ENCODE peak calls at places on chromosomes 16 and 17, in ten cellular contexts. H is ascending aorta, N is heart right ventricle, I is A549, Y is foreskin fibroblast, X is SK-N-SH, F is lower leg skin, B is fibroblast of lung, O is Caco-2, S is endodermal cell. J is an unnamed sample.

GRCh38 chr17:79126139-79126538 is 51.5 kb downstream of the ENGASE start:
- DNase-seq in H (no peak), N (no peak), I (no peak), Y (no peak), X (peak; percentile 87), F (no peak), B (no peak), O (peak; percentile 41), S (peak; percentile 81), J (peak; percentile 62)

GRCh38 chr16:820730-821129 is 20.2 kb upstream of the GNG13 start:
- DNase-seq in H (no peak), N (no peak), I (no peak), Y (no peak), X (no peak), F (no peak), B (no peak), O (no peak), S (no peak), J (no peak)

GRCh38 chr17:63537001-63537400 is 13.3 kb upstream of the DCAF7 start:
- DNase-seq in H (no peak), N (no peak), I (no peak), Y (no peak), X (peak; percentile 54), F (no peak), B (no peak), O (no peak), S (no peak), J (no peak)

GRCh38 chr16:29744541-29745101 is 1.2 kb downstream of the C16orf54 start:
- DNase-seq in H (no peak), N (no peak), I (no peak), Y (no peak), X (no peak), F (no peak), B (no peak), O (no peak), S (no peak), J (no peak)

GRCh38 chr17:15883617-15884111 is 61.3 kb upstream of the ADORA2B start:
- DNase-seq in H (no peak), N (no peak), I (peak; percentile 58), Y (peak; percentile 73), X (no peak), F (no peak), B (peak; percentile 85), O (no peak), S (no peak), J (no peak)

GRCh38 chr17:79789943-79790804 is 6.7 kb downstream of the CBX8 start:
- DNase-seq in H (no peak), N (peak; percentile 55), I (peak; percentile 58), Y (peak; percentile 64), X (peak; percentile 55), F (no peak), B (no peak), O (no peak), S (peak; percentile 91), J (peak; percentile 81)

GRCh38 chr16:14501331-14502255 is 128.5 kb downstream of the PARN start:
- DNase-seq in H (peak; percentile 66), N (peak; percentile 83), I (peak; percentile 95), Y (peak; percentile 97), X (peak; percentile 42), F (peak; percentile 97), B (peak; percentile 98), O (peak; percentile 17), S (peak; percentile 88), J (peak; percentile 80)

GRCh38 chr16:53892155-53892554 is 188.2 kb downstream of the FTO start:
- DNase-seq in H (no peak), N (no peak), I (peak; percentile 62), Y (peak; percentile 82), X (peak; percentile 40), F (no peak), B (peak; percentile 67), O (peak; percentile 82), S (peak; percentile 81), J (peak; percentile 42)

GRCh38 chr16:88839026-88839529 is 17.7 kb downstream of the GALNS start:
- DNase-seq in H (no peak), N (no peak), I (peak; percentile 58), Y (no peak), X (peak; percentile 52), F (no peak), B (no peak), O (peak; percentile 39), S (no peak), J (no peak)

DNA sequence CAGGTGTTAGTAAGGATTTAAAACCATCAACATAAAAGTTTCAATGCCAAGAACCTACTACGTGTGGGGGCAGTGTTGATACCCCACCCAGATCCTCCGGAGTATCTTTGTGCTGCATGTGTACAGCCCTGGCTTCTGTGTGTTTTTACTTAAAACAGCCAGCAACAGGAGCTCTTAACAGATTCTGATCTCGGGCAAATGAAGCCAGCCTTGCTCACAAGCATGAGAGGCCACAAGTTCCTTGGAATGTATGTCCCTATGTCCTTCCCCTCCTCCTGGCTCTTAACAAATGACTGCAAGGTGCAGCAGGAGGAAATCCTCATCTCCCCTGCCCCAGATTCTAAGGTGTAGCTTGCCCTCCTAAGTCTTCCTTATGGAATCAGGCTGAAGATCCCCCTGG is 139.4 kb upstream of the NUDT7 start:
- DNase-seq in H (no peak), N (no peak), I (no peak), Y (no peak), X (no peak), F (no peak), B (no peak), O (no peak), S (no peak), J (no peak)
- TF ChIP-seq CTCF in H (no peak), N (no peak), I (no peak), Y (no peak), X (no peak), F (no peak), B (no peak), O (no peak), S (no peak), J (no peak)

GRCh38 chr16:48526058-48526957 is 83.7 kb downstream of the N4BP1 start:
- DNase-seq in H (no peak), N (no peak), I (peak; percentile 69), Y (no peak), X (no peak), F (peak; percentile 77), B (peak; percentile 8), O (peak; percentile 88), S (peak; percentile 93), J (peak; percentile 86)
- TF ChIP-seq CTCF in H (no peak), N (no peak), I (peak; percentile 60), Y (peak; percentile 10), X (peak; percentile 28), F (no peak), B (no peak), O (peak; percentile 80), S (peak; percentile 83), J (peak; percentile 72)

DNA sequence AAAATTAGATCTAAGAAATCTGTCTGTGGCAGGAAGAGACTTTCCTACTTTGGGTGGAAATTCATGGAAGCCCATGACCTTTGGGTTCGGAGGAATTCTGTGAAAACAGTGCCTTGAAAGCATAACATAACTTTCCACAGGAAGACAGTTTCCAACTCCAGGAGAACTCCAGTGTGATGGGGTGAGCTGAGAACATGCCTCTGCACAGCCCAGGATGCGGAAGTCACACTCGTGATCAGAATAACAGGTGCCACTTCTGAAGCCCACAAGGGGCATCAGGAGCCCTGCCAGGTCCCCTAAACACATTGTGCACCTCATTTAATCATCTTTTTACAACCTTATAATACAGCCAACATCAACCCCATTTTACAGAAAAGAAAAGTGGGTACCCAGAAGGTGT is 9.7 kb downstream of the TVP23A start:
- DNase-seq in H (no peak), N (no peak), I (no peak), Y (no peak), X (no peak), F (no peak), B (no peak), O (no peak), S (no peak), J (no peak)
- TF ChIP-seq CTCF in H (no peak), N (no peak), I (no peak), Y (no peak), X (no peak), F (no peak), B (no peak), O (no peak), S (no peak), J (no peak)

GRCh38 chr17:17109231-17109630 is 67.0 kb downstream of the MPRIP start:
- DNase-seq in H (no peak), N (no peak), I (peak; percentile 40), Y (no peak), X (no peak), F (no peak), B (no peak), O (no peak), S (no peak), J (no peak)
- TF ChIP-seq CTCF in H (no peak), N (no peak), I (no peak), Y (no peak), X (no peak), F (no peak), B (no peak), O (no peak), S (no peak), J (no peak)

DNA sequence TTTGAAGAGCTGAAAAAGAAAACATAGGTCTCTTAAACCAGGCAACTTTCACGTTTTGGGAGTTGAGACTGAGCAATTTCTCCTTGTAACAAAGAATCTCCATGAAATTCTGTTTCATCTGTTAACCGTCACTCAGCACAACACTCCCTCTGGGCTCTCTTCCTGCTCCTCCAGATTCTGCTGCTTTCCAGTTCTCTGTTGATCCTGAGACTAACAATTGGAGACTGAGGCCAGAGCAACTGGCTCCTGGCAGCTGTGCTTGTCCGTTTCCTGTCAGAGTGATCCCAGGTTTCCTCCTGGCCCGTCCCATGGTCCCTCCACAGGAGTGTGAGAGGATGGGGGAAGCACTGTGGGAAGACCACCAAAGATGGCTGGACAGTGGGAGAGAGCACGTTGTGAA is 32.5 kb downstream of the IST1 start:
- DNase-seq in H (no peak), N (no peak), I (no peak), Y (no peak), X (no peak), F (no peak), B (no peak), O (no peak), S (no peak), J (no peak)
- TF ChIP-seq CTCF in H (no peak), N (no peak), I (no peak), Y (no peak), X (no peak), F (no peak), B (no peak), O (no peak), S (no peak), J (no peak)

GRCh38 chr17:42609182-42609813 is at the start of the genes RETREG3 and TUBG1:
- DNase-seq in H (peak; percentile 95), N (peak; percentile 99), I (peak; percentile 100), Y (peak; percentile 100), X (peak; percentile 100), F (peak; percentile 99), B (peak; percentile 98), O (peak; percentile 99), S (peak; percentile 100), J (peak; percentile 100)
- TF ChIP-seq CTCF in H (peak; percentile 42), N (no peak), I (no peak), Y (no peak), X (peak; percentile 43), F (no peak), B (peak; percentile 33), O (peak; percentile 21), S (peak; percentile 58), J (peak; percentile 41)

GRCh38 chr16:23967018-23967417 is 131.2 kb downstream of the PRKCB start:
- DNase-seq in H (no peak), N (no peak), I (no peak), Y (no peak), X (no peak), F (no peak), B (no peak), O (no peak), S (no peak), J (no peak)
- TF ChIP-seq CTCF in H (no peak), N (no peak), I (no peak), Y (no peak), X (no peak), F (no peak), B (no peak), O (no peak), S (no peak), J (no peak)

GRCh38 chr17:42459256-42459982 is 741 bp downstream of the ATP6V0A1 start:
- DNase-seq in H (no peak), N (peak; percentile 41), I (peak; percentile 74), Y (peak; percentile 76), X (peak; percentile 56), F (peak; percentile 91), B (peak; percentile 70), O (peak; percentile 68), S (peak; percentile 77), J (peak; percentile 54)
- TF ChIP-seq CTCF in H (peak; percentile 12), N (no peak), I (peak; percentile 79), Y (peak; percentile 35), X (peak; percentile 61), F (no peak), B (peak; percentile 23), O (peak; percentile 32), S (peak; percentile 59), J (peak; percentile 50)